ENCODE peak calls at places on chromosomes 11 and 22, in four cellular contexts. Z is tibial nerve, C is pancreas, O is IMR-90. N is an unnamed sample.

GRCh38 chr22:36644333-36644757 is 59.2 kb downstream of the CACNG2 start:
- DNase-seq in C (peak; percentile 82), Z (peak; percentile 28), O (peak; percentile 92), N (no peak)

GRCh38 chr22:29214232-29214631 is 8.5 kb downstream of the EMID1 start:
- DNase-seq in O (no peak), C (no peak), Z (no peak), N (no peak)

GRCh38 chr11:69696749-69697488 is 6.9 kb downstream of the FGF19 start:
- DNase-seq in C (no peak), Z (no peak), O (no peak), N (no peak)

GRCh38 chr11:65793144-65793581 is 6.3 kb downstream of the OVOL1 start:
- DNase-seq in C (peak; percentile 92), O (no peak), Z (no peak), N (no peak)

GRCh38 chr22:19176175-19176630 is 2.3 kb downstream of the SLC25A1 start:
- DNase-seq in C (peak; percentile 22), Z (no peak), O (no peak), N (no peak)

GRCh38 chr11:61923166-61924015 is 6.0 kb upstream of the RAB3IL1 start:
- DNase-seq in Z (peak; percentile 85), O (peak; percentile 63), C (peak; percentile 70), N (peak; percentile 83)

GRCh38 chr11:99952816-99953215 is 734.3 kb upstream of the ARHGAP42 start:
- DNase-seq in C (no peak), Z (no peak), O (no peak), N (no peak)

GRCh38 chr22:10741210-10741609 is 4786.8 kb upstream of the OR11H1 start:
- DNase-seq in C (no peak), Z (no peak), O (no peak), N (no peak)

GRCh38 chr11:100576044-100577021 is 110.8 kb upstream of the ARHGAP42 start:
- DNase-seq in C (peak; percentile 15), O (peak; percentile 73), Z (peak; percentile 37), N (no peak)

GRCh38 chr11:35272391-35272821 is 133.4 kb downstream of the CD44 start:
- DNase-seq in C (no peak), O (no peak), Z (no peak), N (no peak)

GRCh38 chr11:16853266-16853665 is 114.8 kb downstream of the C11orf58 start:
- DNase-seq in C (no peak), Z (no peak), O (no peak), N (no peak)

GRCh38 chr22:47918276-47918928 is 1156.0 kb downstream of the TBC1D22A start:
- DNase-seq in O (no peak), Z (no peak), C (no peak), N (no peak)

GRCh38 chr22:37817705-37818311 is 5.4 kb upstream of the GALR3 start:
- DNase-seq in Z (peak; percentile 93), O (peak; percentile 68), C (peak; percentile 93), N (peak; percentile 85)

GRCh38 chr11:10394229-10395100 is 60.6 kb upstream of the AMPD3 start:
- DNase-seq in Z (no peak), C (peak; percentile 50), O (peak; percentile 90), N (no peak)

GRCh38 chr22:29032584-29032983 is 29.0 kb downstream of the C22orf31 start:
- DNase-seq in Z (no peak), O (peak; percentile 27), C (peak; percentile 52), N (no peak)

GRCh38 chr11:84800755-84801346 is 826.3 kb downstream of the DLG2 start:
- DNase-seq in C (no peak), O (peak; percentile 36), Z (no peak), N (no peak)

GRCh38 chr11:9566561-9567063 is 6.9 kb upstream of the WEE1 start:
- DNase-seq in Z (no peak), O (peak; percentile 88), C (no peak), N (no peak)

GRCh38 chr22:48675828-48676145 is 1151.9 kb downstream of the BRD1 start:
- DNase-seq in C (no peak), O (no peak), Z (no peak), N (no peak)

GRCh38 chr11:57432714-57433163 is 5.8 kb upstream of the SLC43A3 start:
- DNase-seq in Z (peak; percentile 20), C (no peak), O (peak; percentile 93), N (no peak)

GRCh38 chr11:130144721-130145327 is 14.8 kb upstream of the ST14 start:
- DNase-seq in C (no peak), O (peak; percentile 20), Z (no peak), N (peak; percentile 49)
- TF ChIP-seq CTCF in C (no peak), O (no peak), Z (no peak), N (no peak)

GRCh38 chr11:124884869-124885479 is 12.7 kb downstream of the ROBO4 start:
- DNase-seq in C (no peak), Z (no peak), O (no peak), N (peak; percentile 52)

GRCh38 chr11:124886476-124886875 is 11.2 kb downstream of the ROBO4 start:
- DNase-seq in C (no peak), Z (no peak), O (no peak), N (peak; percentile 71)

GRCh38 chr11:124886978-124887666 is 10.5 kb downstream of the ROBO4 start:
- DNase-seq in C (no peak), O (no peak), Z (no peak), N (peak; percentile 64)

GRCh38 chr11:124889692-124890091 is 8.0 kb downstream of the ROBO4 start:
- DNase-seq in Z (no peak), C (no peak), O (no peak), N (no peak)

GRCh38 chr11:124887667-124888013 is 10.0 kb downstream of the ROBO4 start:
- DNase-seq in C (no peak), O (no peak), Z (no peak), N (peak; percentile 61)
- H3K27ac ChIP-seq in C (no peak overlapping the region), O (no peak overlapping the region), Z (no peak overlapping the region), N (no peak overlapping the region)

DNA sequence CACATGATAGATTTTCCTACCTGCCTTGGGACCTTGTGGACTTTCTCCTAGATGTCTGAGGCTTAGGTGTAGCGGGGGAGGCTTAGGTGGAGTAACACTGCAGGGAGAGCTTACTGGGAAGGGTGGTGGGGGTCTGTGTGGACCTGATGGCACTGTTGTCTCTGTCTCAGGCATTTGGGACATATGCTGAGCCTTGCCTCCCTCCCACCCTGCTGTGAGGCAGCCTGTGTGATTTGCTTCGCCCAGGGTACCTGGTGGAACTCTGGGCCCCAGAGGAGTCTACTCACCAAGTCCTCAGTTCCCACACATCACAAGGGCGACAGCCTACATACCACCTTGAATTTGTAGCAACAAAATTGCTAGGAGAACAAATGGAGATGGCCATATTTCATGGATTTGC is 80.7 kb downstream of the CEP164 start:
- DNase-seq in O (no peak), Z (no peak), C (no peak), N (no peak)
- TF ChIP-seq CTCF in O (no peak), Z (no peak), C (no peak), N (no peak)

GRCh38 chr11:124673333-124674167 is at the start of the genes SIAE and SPA17:
- DNase-seq in O (peak; percentile 95), C (peak; percentile 95), Z (peak; percentile 87), N (peak; percentile 98)

GRCh38 chr11:124674571-124674970 is 867 bp downstream of the SPA17 start:
- DNase-seq in O (no peak), Z (no peak), C (no peak), N (no peak)

GRCh38 chr11:124674168-124674517 is 439 bp downstream of the SPA17 start:
- DNase-seq in Z (no peak), C (no peak), O (no peak), N (no peak)

GRCh38 chr11:124678416-124678815 is 4.7 kb downstream of the SPA17 start:
- DNase-seq in Z (no peak), C (no peak), O (no peak), N (no peak)

GRCh38 chr11:124676386-124676785 is 2.7 kb downstream of the SPA17 start:
- DNase-seq in Z (no peak), C (no peak), O (peak; percentile 67), N (peak; percentile 76)
- H3K27ac ChIP-seq in Z (peak overlapping the region; percentile 47), C (peak overlapping the region; percentile 38), O (peak overlapping the region; percentile 56), N (peak overlapping the region; percentile 60)

GRCh38 chr11:41612415-41612814 is 153.0 kb upstream of the LRRC4C start:
- DNase-seq in C (no peak), O (no peak), Z (no peak), N (no peak)
- TF ChIP-seq CTCF in C (no peak), O (no peak), Z (no peak), N (no peak)

GRCh38 chr11:133718831-133719230 is 126.5 kb downstream of the SPATA19 start:
- DNase-seq in O (no peak), Z (no peak), C (no peak), N (no peak)
- H3K27ac ChIP-seq in O (no peak overlapping the region), Z (no peak overlapping the region), C (no peak overlapping the region), N (no peak overlapping the region)

GRCh38 chr11:119130662-119131061 is 9.3 kb downstream of the HINFP start:
- DNase-seq in Z (no peak), O (peak; percentile 43), C (no peak), N (no peak)

GRCh38 chr11:119134389-119134978 is 13.1 kb downstream of the HINFP start:
- DNase-seq in O (no peak), C (peak; percentile 59), Z (no peak), N (no peak)
- TF ChIP-seq CTCF in O (peak; percentile 31), C (peak; percentile 36), Z (peak; percentile 21), N (peak; percentile 32)

GRCh38 chr11:21268036-21268435 is 598.6 kb downstream of the NELL1 start:
- DNase-seq in Z (no peak), O (no peak), C (no peak), N (no peak)
- H3K27ac ChIP-seq in Z (no peak overlapping the region), O (no peak overlapping the region), C (no peak overlapping the region), N (no peak overlapping the region)

GRCh38 chr22:25772288-25772687 is 30.3 kb downstream of the MYO18B start:
- DNase-seq in C (no peak), O (no peak), Z (no peak), N (no peak)

GRCh38 chr22:25777411-25777810 is 35.4 kb downstream of the MYO18B start:
- DNase-seq in C (no peak), O (no peak), Z (no peak), N (no peak)

GRCh38 chr22:25775501-25775900 is 33.5 kb downstream of the MYO18B start:
- DNase-seq in C (no peak), Z (no peak), O (peak; percentile 21), N (no peak)

GRCh38 chr22:25777870-25778269 is 35.9 kb downstream of the MYO18B start:
- DNase-seq in O (peak; percentile 45), C (no peak), Z (peak; percentile 17), N (no peak)

DNA sequence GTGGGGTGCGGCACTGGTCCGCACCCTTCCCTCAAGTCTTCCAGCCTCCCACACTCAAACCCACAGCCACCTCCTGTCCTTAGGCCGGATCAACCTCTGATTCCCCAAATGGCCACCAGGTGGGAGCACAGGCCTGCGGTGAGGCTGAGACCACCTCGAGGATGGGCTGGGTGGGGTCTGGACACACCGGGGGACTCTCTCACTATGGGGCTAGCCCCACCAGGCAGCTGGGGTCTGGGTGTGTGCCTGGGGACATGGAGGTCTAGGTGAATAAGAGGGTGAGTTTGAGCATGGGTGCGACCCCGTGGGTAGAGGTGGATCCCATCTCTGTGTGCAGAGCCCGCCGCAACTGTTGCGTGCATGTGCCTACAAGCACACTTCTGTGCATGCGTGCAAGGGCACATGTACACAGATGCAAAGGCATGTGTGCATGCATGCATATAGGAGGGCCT is 32.6 kb downstream of the MYO18B start:
- DNase-seq in Z (no peak), C (no peak), O (no peak), N (no peak)
- TF ChIP-seq CTCF in Z (no peak), C (no peak), O (peak; percentile 40), N (no peak)